ENCODE peak calls at places on chromosomes 7 and 10, in seven cellular contexts. One of them, this sample, is unnamed.

GRCh38 chr10:89837173-89838001 is 136.0 kb downstream of the KIF20B start:
- DNase-seq in RWPE1: no peak
- DNase-seq in GM12878: no peak
- DNase-seq in dorsolateral prefrontal cortex: no peak
- DNase-seq in Karpas-422: no peak
- DNase-seq in fibroblast of lung: peak; percentile 46
- DNase-seq in stomach: peak; percentile 29
- DNase-seq in this sample: peak; percentile 26

GRCh38 chr10:127619550-127619949 is 70.4 kb downstream of the NPS start:
- DNase-seq in dorsolateral prefrontal cortex: peak; percentile 83
- DNase-seq in fibroblast of lung: no peak
- DNase-seq in GM12878: no peak
- DNase-seq in Karpas-422: no peak
- DNase-seq in RWPE1: no peak
- DNase-seq in stomach: no peak
- DNase-seq in this sample: no peak

GRCh38 chr7:101880536-101881443 is 63.4 kb downstream of the CUX1 start:
- DNase-seq in RWPE1: peak; percentile 28
- DNase-seq in Karpas-422: peak; percentile 63
- DNase-seq in GM12878: no peak
- DNase-seq in stomach: peak; percentile 37
- DNase-seq in fibroblast of lung: peak; percentile 31
- DNase-seq in dorsolateral prefrontal cortex: no peak
- DNase-seq in this sample: no peak

GRCh38 chr10:1199345-1199673 is 143.1 kb downstream of the WDR37 start:
- DNase-seq in dorsolateral prefrontal cortex: no peak
- DNase-seq in RWPE1: no peak
- DNase-seq in GM12878: no peak
- DNase-seq in fibroblast of lung: no peak
- DNase-seq in stomach: peak; percentile 22
- DNase-seq in Karpas-422: no peak
- DNase-seq in this sample: no peak

GRCh38 chr10:27225642-27226257 is 14.8 kb downstream of the ACBD5 start:
- DNase-seq in GM12878: no peak
- DNase-seq in RWPE1: no peak
- DNase-seq in fibroblast of lung: no peak
- DNase-seq in dorsolateral prefrontal cortex: no peak
- DNase-seq in Karpas-422: no peak
- DNase-seq in stomach: no peak
- DNase-seq in this sample: no peak

GRCh38 chr10:106360870-106361269 is 803.6 kb downstream of the SORCS1 start:
- DNase-seq in RWPE1: peak; percentile 54
- DNase-seq in stomach: no peak
- DNase-seq in Karpas-422: no peak
- DNase-seq in fibroblast of lung: peak; percentile 49
- DNase-seq in GM12878: no peak
- DNase-seq in dorsolateral prefrontal cortex: no peak
- DNase-seq in this sample: no peak

GRCh38 chr10:88037623-88038022 is 174.2 kb downstream of the PTEN start:
- DNase-seq in fibroblast of lung: no peak
- DNase-seq in dorsolateral prefrontal cortex: no peak
- DNase-seq in GM12878: no peak
- DNase-seq in RWPE1: no peak
- DNase-seq in stomach: no peak
- DNase-seq in Karpas-422: no peak
- DNase-seq in this sample: no peak

GRCh38 chr10:100895896-100896295 is 16.9 kb upstream of the SLF2 start:
- DNase-seq in RWPE1: no peak
- DNase-seq in GM12878: no peak
- DNase-seq in Karpas-422: no peak
- DNase-seq in dorsolateral prefrontal cortex: no peak
- DNase-seq in fibroblast of lung: no peak
- DNase-seq in stomach: no peak
- DNase-seq in this sample: no peak

GRCh38 chr10:59387951-59388431 is 25.6 kb upstream of the FAM13C start:
- DNase-seq in fibroblast of lung: peak; percentile 96
- DNase-seq in dorsolateral prefrontal cortex: no peak
- DNase-seq in RWPE1: peak; percentile 2
- DNase-seq in Karpas-422: no peak
- DNase-seq in GM12878: no peak
- DNase-seq in stomach: no peak
- DNase-seq in this sample: no peak

GRCh38 chr7:32381024-32381601 is 109.1 kb downstream of the LSM5 start:
- DNase-seq in stomach: no peak
- DNase-seq in RWPE1: no peak
- DNase-seq in dorsolateral prefrontal cortex: no peak
- DNase-seq in fibroblast of lung: no peak
- DNase-seq in GM12878: no peak
- DNase-seq in Karpas-422: peak; percentile 42
- DNase-seq in this sample: no peak

GRCh38 chr10:91758303-91759146 is 39.7 kb upstream of the TNKS2 start:
- DNase-seq in Karpas-422: peak; percentile 74
- DNase-seq in fibroblast of lung: peak; percentile 86
- DNase-seq in stomach: no peak
- DNase-seq in RWPE1: peak; percentile 52
- DNase-seq in GM12878: peak; percentile 11
- DNase-seq in dorsolateral prefrontal cortex: no peak
- DNase-seq in this sample: no peak

GRCh38 chr7:131183611-131184119 is 144.0 kb upstream of the MKLN1 start:
- DNase-seq in GM12878: no peak
- DNase-seq in dorsolateral prefrontal cortex: no peak
- DNase-seq in Karpas-422: no peak
- DNase-seq in fibroblast of lung: no peak
- DNase-seq in RWPE1: no peak
- DNase-seq in stomach: no peak
- DNase-seq in this sample: no peak

GRCh38 chr10:88990528-88991160 is at the start of gene FAS:
- DNase-seq in stomach: peak; percentile 68
- DNase-seq in fibroblast of lung: peak; percentile 73
- DNase-seq in Karpas-422: peak; percentile 89
- DNase-seq in GM12878: peak; percentile 80
- DNase-seq in dorsolateral prefrontal cortex: peak; percentile 40
- DNase-seq in RWPE1: peak; percentile 89
- DNase-seq in this sample: peak; percentile 76

GRCh38 chr7:49866076-49866735 is 92.8 kb downstream of the VWC2 start:
- DNase-seq in RWPE1: peak; percentile 76
- DNase-seq in dorsolateral prefrontal cortex: no peak
- DNase-seq in fibroblast of lung: no peak
- DNase-seq in Karpas-422: no peak
- DNase-seq in stomach: no peak
- DNase-seq in GM12878: no peak
- DNase-seq in this sample: no peak

GRCh38 chr7:131829911-131830310 is 273.5 kb upstream of the PODXL start:
- DNase-seq in dorsolateral prefrontal cortex: no peak
- DNase-seq in RWPE1: no peak
- DNase-seq in stomach: no peak
- DNase-seq in Karpas-422: no peak
- DNase-seq in fibroblast of lung: no peak
- DNase-seq in GM12878: no peak
- DNase-seq in this sample: peak; percentile 16

GRCh38 chr7:34061175-34061574 is 155.8 kb downstream of the BMPER start:
- DNase-seq in dorsolateral prefrontal cortex: no peak
- DNase-seq in GM12878: no peak
- DNase-seq in RWPE1: peak; percentile 61
- DNase-seq in fibroblast of lung: peak; percentile 74
- DNase-seq in stomach: no peak
- DNase-seq in Karpas-422: no peak
- DNase-seq in this sample: no peak

GRCh38 chr10:78281627-78282026 is 248.0 kb downstream of the RPS24 start:
- DNase-seq in Karpas-422: no peak
- DNase-seq in stomach: no peak
- DNase-seq in dorsolateral prefrontal cortex: no peak
- DNase-seq in fibroblast of lung: no peak
- DNase-seq in GM12878: no peak
- DNase-seq in RWPE1: no peak
- DNase-seq in this sample: no peak

GRCh38 chr10:78972160-78972946 is 96.4 kb upstream of the ZMIZ1 start:
- DNase-seq in Karpas-422: no peak
- DNase-seq in dorsolateral prefrontal cortex: peak; percentile 86
- DNase-seq in RWPE1: no peak
- DNase-seq in stomach: peak; percentile 48
- DNase-seq in GM12878: no peak
- DNase-seq in fibroblast of lung: peak; percentile 93
- DNase-seq in this sample: peak; percentile 78

GRCh38 chr10:97116534-97117162 is 69.1 kb downstream of the SLIT1 start:
- DNase-seq in RWPE1: no peak
- DNase-seq in fibroblast of lung: no peak
- DNase-seq in stomach: no peak
- DNase-seq in Karpas-422: no peak
- DNase-seq in dorsolateral prefrontal cortex: no peak
- DNase-seq in GM12878: no peak
- DNase-seq in this sample: no peak

GRCh38 chr7:515628-516027 is 4.0 kb downstream of the PDGFA start:
- DNase-seq in Karpas-422: no peak
- DNase-seq in dorsolateral prefrontal cortex: no peak
- DNase-seq in fibroblast of lung: no peak
- DNase-seq in stomach: no peak
- DNase-seq in RWPE1: no peak
- DNase-seq in GM12878: no peak
- DNase-seq in this sample: no peak

GRCh38 chr7:29866490-29866930 is 60.2 kb downstream of the WIPF3 start:
- DNase-seq in dorsolateral prefrontal cortex: no peak
- DNase-seq in GM12878: no peak
- DNase-seq in Karpas-422: no peak
- DNase-seq in fibroblast of lung: peak; percentile 27
- DNase-seq in RWPE1: no peak
- DNase-seq in stomach: peak; percentile 55
- DNase-seq in this sample: peak; percentile 29

GRCh38 chr10:58081353-58081752 is 186.3 kb downstream of the IPMK start:
- DNase-seq in fibroblast of lung: no peak
- DNase-seq in RWPE1: no peak
- DNase-seq in stomach: no peak
- DNase-seq in GM12878: no peak
- DNase-seq in dorsolateral prefrontal cortex: no peak
- DNase-seq in Karpas-422: no peak
- DNase-seq in this sample: no peak

GRCh38 chr7:4150731-4151130 is 531.4 kb upstream of the FOXK1 start:
- DNase-seq in Karpas-422: no peak
- DNase-seq in GM12878: no peak
- DNase-seq in stomach: no peak
- DNase-seq in fibroblast of lung: no peak
- DNase-seq in dorsolateral prefrontal cortex: no peak
- DNase-seq in RWPE1: no peak
- DNase-seq in this sample: no peak

GRCh38 chr7:69429817-69430501 is 168.3 kb upstream of the AUTS2 start:
- DNase-seq in Karpas-422: no peak
- DNase-seq in dorsolateral prefrontal cortex: peak; percentile 56
- DNase-seq in stomach: no peak
- DNase-seq in GM12878: no peak
- DNase-seq in RWPE1: no peak
- DNase-seq in fibroblast of lung: peak; percentile 5
- DNase-seq in this sample: peak; percentile 68

DNA sequence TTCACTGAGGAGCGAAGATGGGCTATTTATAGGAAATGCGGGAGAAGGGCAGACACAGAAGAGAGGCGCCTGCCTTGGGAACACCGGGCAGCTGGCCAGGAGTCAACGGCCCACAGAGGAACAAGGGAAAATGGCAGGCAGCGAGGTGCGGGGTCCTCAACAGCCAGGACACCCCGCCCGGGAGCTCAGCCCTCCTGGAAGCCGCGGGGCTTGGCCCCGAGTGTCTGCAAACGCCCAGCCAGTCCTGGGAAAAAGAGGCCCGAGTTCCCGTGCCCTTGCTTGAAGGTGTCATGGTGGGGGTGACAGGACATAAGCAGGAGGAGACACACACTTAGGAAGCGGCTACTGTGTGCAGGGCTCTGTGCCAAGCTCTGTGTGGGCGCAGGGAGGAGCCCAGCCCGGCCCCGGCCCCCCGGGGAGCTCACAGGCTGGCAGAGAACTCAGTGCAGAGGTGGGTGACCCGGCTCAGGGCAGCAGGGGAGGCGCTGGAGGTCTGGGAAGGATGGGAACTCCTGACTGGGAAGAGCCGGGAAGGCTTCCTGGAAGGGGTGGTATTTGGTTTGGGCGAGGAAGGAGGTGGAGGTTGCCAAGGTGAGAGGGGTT is 79.9 kb downstream of the ELFN1 start:
- DNase-seq in dorsolateral prefrontal cortex: no peak
- DNase-seq in Karpas-422: no peak
- DNase-seq in GM12878: no peak
- DNase-seq in fibroblast of lung: no peak
- DNase-seq in stomach: no peak
- DNase-seq in RWPE1: no peak
- DNase-seq in this sample: peak; percentile 50
- H3K27ac ChIP-seq in dorsolateral prefrontal cortex: no peak overlapping the region
- H3K27ac ChIP-seq in Karpas-422: no peak overlapping the region
- H3K27ac ChIP-seq in GM12878: no peak overlapping the region
- H3K27ac ChIP-seq in fibroblast of lung: no peak overlapping the region
- H3K27ac ChIP-seq in stomach: no peak overlapping the region
- H3K27ac ChIP-seq in RWPE1: no peak overlapping the region
- H3K27ac ChIP-seq in this sample: peak overlapping the region; percentile 82

GRCh38 chr7:20217193-20217948 is at the start of gene MACC1:
- DNase-seq in Karpas-422: peak; percentile 96
- DNase-seq in fibroblast of lung: no peak
- DNase-seq in GM12878: peak; percentile 96
- DNase-seq in RWPE1: peak; percentile 73
- DNase-seq in dorsolateral prefrontal cortex: no peak
- DNase-seq in stomach: peak; percentile 78
- DNase-seq in this sample: no peak
- H3K27ac ChIP-seq in Karpas-422: peak within 1 kb of the TSS; percentile 98
- H3K27ac ChIP-seq in fibroblast of lung: no peak within 1 kb of the TSS
- H3K27ac ChIP-seq in GM12878: peak within 1 kb of the TSS; percentile 98
- H3K27ac ChIP-seq in RWPE1: no peak within 1 kb of the TSS
- H3K27ac ChIP-seq in dorsolateral prefrontal cortex: no peak within 1 kb of the TSS
- H3K27ac ChIP-seq in stomach: peak within 1 kb of the TSS; percentile 85
- H3K27ac ChIP-seq in this sample: no peak within 1 kb of the TSS

GRCh38 chr7:130020434-130020833 is 30.7 kb downstream of the ZC3HC1 start:
- DNase-seq in dorsolateral prefrontal cortex: no peak
- DNase-seq in Karpas-422: no peak
- DNase-seq in fibroblast of lung: no peak
- DNase-seq in RWPE1: no peak
- DNase-seq in GM12878: no peak
- DNase-seq in stomach: no peak
- DNase-seq in this sample: no peak

GRCh38 chr7:130022623-130023175 is 28.5 kb downstream of the ZC3HC1 start:
- DNase-seq in Karpas-422: no peak
- DNase-seq in fibroblast of lung: no peak
- DNase-seq in RWPE1: no peak
- DNase-seq in dorsolateral prefrontal cortex: no peak
- DNase-seq in stomach: no peak
- DNase-seq in GM12878: no peak
- DNase-seq in this sample: no peak

GRCh38 chr7:130024390-130024789 is 26.8 kb downstream of the ZC3HC1 start:
- DNase-seq in GM12878: no peak
- DNase-seq in dorsolateral prefrontal cortex: no peak
- DNase-seq in stomach: no peak
- DNase-seq in Karpas-422: no peak
- DNase-seq in RWPE1: no peak
- DNase-seq in fibroblast of lung: no peak
- DNase-seq in this sample: no peak

GRCh38 chr7:130022115-130022514 is 29.1 kb downstream of the ZC3HC1 start:
- DNase-seq in stomach: no peak
- DNase-seq in RWPE1: no peak
- DNase-seq in GM12878: no peak
- DNase-seq in dorsolateral prefrontal cortex: no peak
- DNase-seq in fibroblast of lung: no peak
- DNase-seq in Karpas-422: no peak
- DNase-seq in this sample: peak; percentile 25

GRCh38 chr7:130021105-130021834 is 29.9 kb downstream of the ZC3HC1 start:
- DNase-seq in dorsolateral prefrontal cortex: peak; percentile 15
- DNase-seq in fibroblast of lung: no peak
- DNase-seq in RWPE1: no peak
- DNase-seq in stomach: no peak
- DNase-seq in Karpas-422: no peak
- DNase-seq in GM12878: no peak
- DNase-seq in this sample: peak; percentile 35
- H3K27ac ChIP-seq in dorsolateral prefrontal cortex: no peak overlapping the region
- H3K27ac ChIP-seq in fibroblast of lung: no peak overlapping the region
- H3K27ac ChIP-seq in RWPE1: no peak overlapping the region
- H3K27ac ChIP-seq in stomach: no peak overlapping the region
- H3K27ac ChIP-seq in Karpas-422: no peak overlapping the region
- H3K27ac ChIP-seq in GM12878: no peak overlapping the region
- H3K27ac ChIP-seq in this sample: peak overlapping the region; percentile 81

GRCh38 chr7:21943436-21943835 is 2.3 kb downstream of the CDCA7L start:
- DNase-seq in dorsolateral prefrontal cortex: no peak
- DNase-seq in Karpas-422: peak; percentile 68
- DNase-seq in fibroblast of lung: no peak
- DNase-seq in GM12878: no peak
- DNase-seq in stomach: no peak
- DNase-seq in RWPE1: no peak
- DNase-seq in this sample: no peak
- H3K27ac ChIP-seq in dorsolateral prefrontal cortex: peak overlapping the region; percentile 57
- H3K27ac ChIP-seq in Karpas-422: peak overlapping the region; percentile 95
- H3K27ac ChIP-seq in fibroblast of lung: no peak overlapping the region
- H3K27ac ChIP-seq in GM12878: no peak overlapping the region
- H3K27ac ChIP-seq in stomach: peak overlapping the region; percentile 52
- H3K27ac ChIP-seq in RWPE1: no peak overlapping the region
- H3K27ac ChIP-seq in this sample: peak overlapping the region; percentile 88